ENCODE peak calls at places on chromosomes 16 and 17, in five cellular contexts. B is lung; H is heart right ventricle; U is CD8-positive, alpha-beta memory T cell; K is mammary epithelial cell. J is an unnamed sample. For H3K36me3, the result is how much of the 10 kb centered on the place peaks cover.

GRCh38 chr17:81537343-81537855 is 9.2 kb downstream of the FSCN2 start:
- DNase-seq in B (no peak), H (no peak), U (peak), K (no peak), J (no peak)

GRCh38 chr17:21081967-21082366 is 39.2 kb upstream of the USP22 start:
- DNase-seq in B (no peak), H (no peak), U (no peak), K (peak), J (no peak)

GRCh38 chr17:50055055-50055425 is 870 bp upstream of the ITGA3 start:
- DNase-seq in B (peak), H (no peak), U (peak), K (peak), J (no peak)

GRCh38 chr17:68011199-68011665 is 15.0 kb upstream of the C17orf58 start:
- DNase-seq in B (peak), H (peak), U (peak), K (no peak), J (peak)

GRCh38 chr16:9370071-9370491 is 278.6 kb downstream of the HAPSTR1 start:
- DNase-seq in B (no peak), H (peak), U (no peak), K (no peak), J (no peak)

GRCh38 chr16:24552705-24553104 is 13.3 kb downstream of the RBBP6 start:
- DNase-seq in B (no peak), H (no peak), U (no peak), K (no peak), J (no peak)

GRCh38 chr16:20740007-20740883 is 1.4 kb downstream of the THUMPD1 start:
- DNase-seq in B (no peak), H (no peak), U (peak), K (peak), J (peak)

GRCh38 chr17:59695943-59696681 is 11.1 kb downstream of the PTRH2 start:
- DNase-seq in B (no peak), H (no peak), U (no peak), K (no peak), J (no peak)

GRCh38 chr16:15701975-15702970 is 52.2 kb downstream of the NDE1 start:
- DNase-seq in B (no peak), H (no peak), U (no peak), K (no peak), J (no peak)

GRCh38 chr16:21302454-21302853 is 24.4 kb upstream of the CRYM start:
- DNase-seq in B (no peak), H (no peak), U (no peak), K (peak), J (no peak)

GRCh38 chr16:67294171-67294757 is 14.9 kb downstream of the PLEKHG4 start:
- DNase-seq in B (no peak), H (no peak), U (no peak), K (no peak), J (no peak)

DNA sequence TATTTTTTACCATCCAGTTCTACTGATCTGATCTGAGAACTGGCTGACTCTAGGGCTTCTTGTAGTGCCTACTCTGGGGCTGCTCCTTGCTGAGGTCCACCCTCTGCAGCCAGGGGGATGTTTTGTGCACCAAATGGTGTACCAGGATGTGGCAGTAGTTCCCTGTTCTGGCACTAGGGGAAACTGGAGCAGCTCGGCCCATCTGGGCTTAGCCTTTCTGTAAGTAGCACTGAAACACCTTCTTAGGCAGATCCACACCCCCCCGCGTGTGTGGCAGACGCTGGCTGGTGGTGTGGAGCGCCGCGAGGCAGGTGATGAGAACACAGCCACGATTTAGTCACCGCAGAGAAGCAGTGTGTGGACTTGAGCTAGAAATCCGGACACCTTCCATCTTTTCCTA is 17.0 kb downstream of the DUSP14 start:
- DNase-seq in B (no peak), H (no peak), U (no peak), K (peak), J (peak)
- H3K4me3 ChIP-seq in B (no peak), H (no peak), U (no peak), K (no peak), J (no peak)

DNA sequence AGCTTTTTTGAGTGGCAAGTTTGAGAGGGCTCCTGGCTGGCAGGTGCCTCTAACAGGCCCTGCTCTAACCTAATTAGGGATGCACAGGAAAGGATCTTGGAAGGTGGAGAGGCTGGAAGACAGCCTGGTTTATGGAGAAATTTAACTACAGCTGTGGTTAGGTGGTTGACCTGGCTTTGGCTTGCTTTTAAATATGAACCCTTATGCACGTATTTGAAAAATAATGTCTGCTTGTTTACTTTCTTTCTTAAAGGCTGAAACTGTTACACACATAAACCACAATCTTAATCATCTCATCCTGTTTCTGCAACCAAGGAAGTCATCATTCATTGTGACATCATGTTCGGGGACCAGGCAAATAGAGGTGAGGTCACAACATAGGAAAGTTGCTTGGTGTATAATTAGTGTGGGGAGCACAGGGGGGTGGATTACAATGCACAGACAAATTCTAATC is 23.1 kb upstream of the DHRS13 start:
- DNase-seq in B (no peak), H (no peak), U (peak), K (peak), J (no peak)
- H3K36me3 ChIP-seq in B (under half), H (under half), U (under half), K (under half), J (half or more)

GRCh38 chr17:79980246-79981043 is 55.2 kb downstream of the TBC1D16 start:
- DNase-seq in B (no peak), H (no peak), U (no peak), K (no peak), J (no peak)

GRCh38 chr17:79981090-79981489 is 54.6 kb downstream of the TBC1D16 start:
- DNase-seq in B (no peak), H (no peak), U (no peak), K (no peak), J (no peak)

GRCh38 chr17:79982986-79983385 is 52.7 kb downstream of the TBC1D16 start:
- DNase-seq in B (no peak), H (no peak), U (no peak), K (no peak), J (no peak)

GRCh38 chr17:79983456-79983855 is 52.2 kb downstream of the TBC1D16 start:
- DNase-seq in B (no peak), H (no peak), U (no peak), K (no peak), J (no peak)

DNA sequence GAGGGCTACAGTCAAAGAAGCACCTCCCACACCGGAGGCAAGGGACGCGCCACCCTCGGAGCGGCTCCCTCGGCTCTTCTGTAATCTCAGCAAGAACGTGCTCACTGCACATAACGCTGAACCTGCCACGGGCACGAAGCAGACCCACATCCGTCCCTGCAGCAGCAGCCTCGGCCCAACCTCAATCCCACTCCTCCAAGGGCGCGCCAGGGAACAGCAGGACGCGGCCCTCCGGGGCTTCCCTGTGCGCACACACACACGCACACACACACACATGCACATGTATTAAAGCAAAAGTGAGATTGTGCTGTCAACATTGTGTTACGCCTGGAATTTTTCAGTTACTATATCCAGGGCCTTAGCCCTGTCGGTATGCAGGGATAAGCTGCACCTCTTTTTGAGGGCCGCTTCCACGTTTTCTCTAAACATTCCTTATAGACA is 54.0 kb downstream of the TBC1D16 start:
- DNase-seq in B (no peak), H (no peak), U (no peak), K (no peak), J (no peak)
- H3K4me3 ChIP-seq in B (no peak), H (no peak), U (no peak), K (no peak), J (no peak)

DNA sequence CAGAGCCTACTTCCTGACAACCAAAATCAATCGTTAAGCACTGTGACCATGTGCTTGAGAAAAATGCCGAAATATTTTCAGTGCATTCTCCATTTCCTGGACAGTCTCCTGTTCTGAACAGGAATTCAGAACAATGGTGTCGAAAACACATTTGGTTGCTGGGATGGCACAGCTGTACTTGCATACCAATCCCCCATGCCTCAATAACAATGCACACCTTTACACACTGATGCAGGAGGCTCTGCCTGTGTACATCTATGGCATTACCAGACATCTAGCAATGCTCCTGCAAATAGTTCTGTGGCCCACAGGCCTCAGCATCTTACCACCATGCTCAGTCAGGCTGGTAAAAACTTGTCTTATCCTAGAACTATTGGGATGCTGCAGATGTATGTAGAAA is 6.2 kb downstream of the CHTF8 start:
- DNase-seq in B (no peak), H (no peak), U (no peak), K (no peak), J (no peak)
- H3K36me3 ChIP-seq in B (under half), H (under half), U (under half), K (under half), J (under half)

GRCh38 chr17:75507712-75508111 is 7.6 kb downstream of the CASKIN2 start:
- DNase-seq in B (no peak), H (no peak), U (no peak), K (no peak), J (no peak)
- H3K4me3 ChIP-seq in B (no peak), H (no peak), U (no peak), K (no peak), J (no peak)

GRCh38 chr16:4303973-4304372 is 11.9 kb upstream of the GLIS2 start:
- DNase-seq in B (no peak), H (no peak), U (no peak), K (no peak), J (no peak)

GRCh38 chr16:4301177-4301576 is 14.7 kb upstream of the GLIS2 start:
- DNase-seq in B (no peak), H (no peak), U (no peak), K (no peak), J (no peak)

GRCh38 chr16:4298761-4299522 is 16.9 kb upstream of the GLIS2 start:
- DNase-seq in B (peak), H (peak), U (no peak), K (peak), J (peak)

GRCh38 chr16:4297480-4297879 is 18.4 kb upstream of the GLIS2 start:
- DNase-seq in B (no peak), H (no peak), U (no peak), K (no peak), J (no peak)

DNA sequence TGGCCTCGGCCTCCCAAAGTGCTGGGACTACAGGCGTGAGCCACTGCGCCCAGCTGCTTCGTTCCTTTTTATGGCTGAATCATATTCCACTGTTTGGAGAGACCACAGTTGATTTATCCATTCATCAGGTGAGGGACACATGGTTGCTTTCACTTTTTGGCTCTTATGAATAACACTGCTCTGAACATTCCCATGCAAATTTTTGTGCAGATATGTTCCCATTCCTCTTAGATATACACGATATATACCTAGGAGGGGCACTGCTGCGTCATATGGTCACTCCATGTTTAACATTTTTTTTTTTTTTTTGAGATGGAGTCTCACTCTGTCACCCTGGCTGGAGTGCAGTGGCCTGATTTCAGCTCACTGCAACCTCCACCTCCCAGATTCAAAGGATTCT is 13.9 kb upstream of the GLIS2 start:
- DNase-seq in B (no peak), H (no peak), U (no peak), K (no peak), J (no peak)
- H3K36me3 ChIP-seq in B (under half), H (under half), U (under half), K (under half), J (under half)

GRCh38 chr16:70433456-70434103 is 5.3 kb downstream of the ST3GAL2 start:
- DNase-seq in B (peak), H (peak), U (no peak), K (no peak), J (peak)
- H3K4me3 ChIP-seq in B (no peak), H (peak), U (no peak), K (no peak), J (no peak)

GRCh38 chr16:3321802-3322201 is 16.5 kb downstream of the ZNF75A start:
- DNase-seq in B (no peak), H (no peak), U (no peak), K (no peak), J (no peak)

GRCh38 chr16:3311496-3311895 is 6.2 kb downstream of the ZNF75A start:
- DNase-seq in B (no peak), H (no peak), U (no peak), K (no peak), J (no peak)

DNA sequence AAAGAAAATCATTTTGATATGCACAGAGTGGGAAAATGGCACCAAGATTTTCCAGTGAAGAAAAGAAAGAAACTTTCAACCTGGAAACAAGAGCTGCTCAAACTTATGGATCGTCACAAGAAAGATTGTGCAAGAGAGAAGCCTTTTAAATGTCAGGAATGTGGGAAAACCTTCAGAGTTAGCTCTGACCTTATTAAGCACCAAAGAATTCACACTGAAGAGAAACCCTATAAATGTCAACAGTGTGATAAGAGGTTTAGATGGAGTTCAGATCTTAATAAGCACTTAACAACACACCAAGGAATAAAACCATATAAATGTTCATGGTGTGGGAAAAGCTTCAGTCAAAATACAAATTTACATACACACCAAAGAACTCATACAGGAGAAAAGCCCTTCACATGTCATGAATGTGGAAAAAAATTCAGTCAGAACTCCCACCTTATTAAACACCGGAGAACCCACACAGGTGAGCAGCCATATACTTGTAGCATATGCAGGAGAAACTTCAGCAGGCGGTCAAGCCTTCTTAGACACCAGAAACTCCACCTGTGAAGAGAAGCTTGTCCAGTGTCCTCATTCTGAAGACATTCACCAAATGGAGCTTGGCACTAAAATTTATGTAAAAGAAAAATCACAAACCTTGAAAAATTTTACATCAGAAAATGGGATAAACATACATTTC is 12.2 kb downstream of the ZNF75A start:
- DNase-seq in B (no peak), H (no peak), U (no peak), K (no peak), J (no peak)
- H3K36me3 ChIP-seq in B (half or more), H (half or more), U (under half), K (under half), J (half or more)

J was measured in MG63.